ENCODE peak calls at places on chromosomes 1 and 21, in ten cellular contexts. I is putamen; C is stomach; D is NCI-H2081; O is HepG2; V is skeletal muscle cell; Q is HT1080; H is NCI-H1105; P is activated naive CD4-positive, alpha-beta T cell; E is LHCN-M2. J is an unnamed sample.

GRCh38 chr1:85320371-85321131 is 44.1 kb upstream of the BCL10 start:
- DNase-seq in I (no peak), C (no peak), D (no peak), O (no peak), V (no peak), Q (peak; percentile 81), H (no peak), P (no peak), E (peak; percentile 43), J (no peak)

GRCh38 chr1:221801773-221802516 is 60.1 kb upstream of the DUSP10 start:
- DNase-seq in I (no peak), C (no peak), D (no peak), O (no peak), V (no peak), Q (peak; percentile 86), H (no peak), P (no peak), E (peak; percentile 67), J (no peak)

GRCh38 chr1:89800718-89801117 is 20.1 kb upstream of the LRRC8D start:
- DNase-seq in I (no peak), C (no peak), D (no peak), O (no peak), V (no peak), Q (no peak), H (no peak), P (no peak), E (no peak), J (no peak)

GRCh38 chr21:34933609-34934345 is 115.3 kb downstream of the RUNX1 start:
- DNase-seq in I (no peak), C (no peak), D (no peak), O (no peak), V (no peak), Q (no peak), H (no peak), P (no peak), E (no peak), J (no peak)

GRCh38 chr1:54309631-54310366 is 96.4 kb downstream of the SSBP3 start:
- DNase-seq in I (peak; percentile 62), C (no peak), D (peak; percentile 90), O (no peak), V (no peak), Q (no peak), H (peak; percentile 81), P (no peak), E (no peak), J (no peak)

GRCh38 chr1:247373721-247374141 is 42.1 kb upstream of the ZNF496 start:
- DNase-seq in I (no peak), C (peak; percentile 48), D (no peak), O (peak; percentile 6), V (no peak), Q (no peak), H (no peak), P (peak; percentile 21), E (peak; percentile 33), J (peak; percentile 58)

GRCh38 chr1:93148001-93148400 is 32.2 kb downstream of the TMED5 start:
- DNase-seq in I (no peak), C (no peak), D (no peak), O (no peak), V (peak; percentile 26), Q (no peak), H (no peak), P (no peak), E (peak; percentile 40), J (no peak)

GRCh38 chr1:225182701-225183100 is 245.1 kb downstream of the LBR start:
- DNase-seq in I (no peak), C (no peak), D (no peak), O (no peak), V (no peak), Q (no peak), H (no peak), P (no peak), E (no peak), J (no peak)

GRCh38 chr1:177424746-177425145 is 254.0 kb downstream of the BRINP2 start:
- DNase-seq in I (no peak), C (no peak), D (no peak), O (no peak), V (peak; percentile 29), Q (peak; percentile 24), H (no peak), P (no peak), E (peak; percentile 29), J (no peak)

GRCh38 chr1:176691251-176692228 is 228.6 kb downstream of the PAPPA2 start:
- DNase-seq in I (peak; percentile 26), C (no peak), D (peak; percentile 50), O (peak; percentile 52), V (no peak), Q (peak; percentile 55), H (peak; percentile 63), P (no peak), E (peak; percentile 11), J (no peak)

GRCh38 chr1:53906121-53906520 is 12.1 kb downstream of the DIO1 start:
- DNase-seq in I (no peak), C (no peak), D (no peak), O (no peak), V (no peak), Q (no peak), H (no peak), P (no peak), E (no peak), J (no peak)

GRCh38 chr1:169287280-169287679 is 80.3 kb downstream of the NME7 start:
- DNase-seq in I (no peak), C (no peak), D (no peak), O (no peak), V (no peak), Q (no peak), H (no peak), P (no peak), E (no peak), J (no peak)

GRCh38 chr1:204027446-204027845 is 45.5 kb upstream of the SOX13 start:
- DNase-seq in I (no peak), C (no peak), D (no peak), O (no peak), V (no peak), Q (no peak), H (no peak), P (no peak), E (no peak), J (no peak)

GRCh38 chr1:110393691-110394564 is 3.1 kb upstream of the SLC16A4 start:
- DNase-seq in I (no peak), C (no peak), D (no peak), O (peak; percentile 47), V (peak; percentile 61), Q (peak; percentile 79), H (no peak), P (no peak), E (peak; percentile 75), J (no peak)

GRCh38 chr1:228275154-228275434 is 67.2 kb downstream of the OBSCN start:
- DNase-seq in I (no peak), C (no peak), D (no peak), O (no peak), V (no peak), Q (no peak), H (no peak), P (no peak), E (no peak), J (no peak)

GRCh38 chr1:55826413-55827080 is 611.4 kb upstream of the USP24 start:
- DNase-seq in I (no peak), C (no peak), D (no peak), O (no peak), V (no peak), Q (no peak), H (no peak), P (no peak), E (no peak), J (no peak)

GRCh38 chr21:46543306-46543705 is 61.6 kb downstream of the S100B start:
- DNase-seq in I (no peak), C (peak; percentile 13), D (no peak), O (no peak), V (no peak), Q (no peak), H (no peak), P (no peak), E (no peak), J (no peak)

GRCh38 chr1:202694354-202694753 is 15.9 kb downstream of the SYT2 start:
- DNase-seq in I (no peak), C (no peak), D (peak; percentile 38), O (no peak), V (no peak), Q (no peak), H (peak; percentile 21), P (no peak), E (no peak), J (no peak)

J was measured in left ventricle myocardium superior.